ENCODE peak calls at places on chromosome 3, in nine cellular contexts. One of them, this sample, is unnamed. For H3K27me3, the result is how much of the 10 kb centered on the place peaks cover.

GRCh38 chr3:156666073-156666472 is 8.3 kb upstream of the TIPARP start:
- DNase-seq in lung: no peak
- DNase-seq in sigmoid colon: no peak
- DNase-seq in breast epithelium: no peak
- DNase-seq in CD4-positive, CD25-positive, alpha-beta regulatory T cell: no peak
- DNase-seq in Peyer's patch: no peak
- DNase-seq in fibroblast of lung: no peak
- DNase-seq in HL-60: no peak
- DNase-seq in SJSA1: no peak
- DNase-seq in this sample: no peak

GRCh38 chr3:197520311-197521276 is 35.2 kb downstream of the BDH1 start:
- DNase-seq in Peyer's patch: peak
- DNase-seq in HL-60: no peak
- DNase-seq in SJSA1: no peak
- DNase-seq in fibroblast of lung: peak
- DNase-seq in sigmoid colon: no peak
- DNase-seq in lung: peak
- DNase-seq in breast epithelium: no peak
- DNase-seq in CD4-positive, CD25-positive, alpha-beta regulatory T cell: no peak
- DNase-seq in this sample: no peak

GRCh38 chr3:10974746-10975375 is 17.7 kb upstream of the SLC6A1 start:
- DNase-seq in sigmoid colon: no peak
- DNase-seq in SJSA1: no peak
- DNase-seq in HL-60: no peak
- DNase-seq in lung: no peak
- DNase-seq in fibroblast of lung: no peak
- DNase-seq in breast epithelium: no peak
- DNase-seq in CD4-positive, CD25-positive, alpha-beta regulatory T cell: no peak
- DNase-seq in Peyer's patch: no peak
- DNase-seq in this sample: no peak

GRCh38 chr3:128496602-128497304 is 3.8 kb upstream of the GATA2 start:
- DNase-seq in HL-60: no peak
- DNase-seq in breast epithelium: no peak
- DNase-seq in fibroblast of lung: peak
- DNase-seq in sigmoid colon: peak
- DNase-seq in CD4-positive, CD25-positive, alpha-beta regulatory T cell: no peak
- DNase-seq in Peyer's patch: no peak
- DNase-seq in lung: no peak
- DNase-seq in SJSA1: no peak
- DNase-seq in this sample: no peak

GRCh38 chr3:42732829-42733459 is 30.3 kb upstream of the HHATL start:
- DNase-seq in CD4-positive, CD25-positive, alpha-beta regulatory T cell: no peak
- DNase-seq in Peyer's patch: no peak
- DNase-seq in breast epithelium: peak
- DNase-seq in HL-60: no peak
- DNase-seq in fibroblast of lung: no peak
- DNase-seq in SJSA1: peak
- DNase-seq in sigmoid colon: peak
- DNase-seq in lung: no peak
- DNase-seq in this sample: no peak

GRCh38 chr3:105868450-105868744 is 415 bp downstream of the CBLB start:
- DNase-seq in HL-60: no peak
- DNase-seq in CD4-positive, CD25-positive, alpha-beta regulatory T cell: no peak
- DNase-seq in breast epithelium: peak
- DNase-seq in sigmoid colon: peak
- DNase-seq in SJSA1: peak
- DNase-seq in lung: peak
- DNase-seq in Peyer's patch: peak
- DNase-seq in fibroblast of lung: peak
- DNase-seq in this sample: peak

GRCh38 chr3:63015614-63016016 is 140.4 kb upstream of the CADPS start:
- DNase-seq in fibroblast of lung: peak
- DNase-seq in breast epithelium: no peak
- DNase-seq in Peyer's patch: no peak
- DNase-seq in lung: no peak
- DNase-seq in sigmoid colon: no peak
- DNase-seq in HL-60: no peak
- DNase-seq in SJSA1: no peak
- DNase-seq in CD4-positive, CD25-positive, alpha-beta regulatory T cell: no peak
- DNase-seq in this sample: no peak

GRCh38 chr3:69853033-69853432 is 113.8 kb downstream of the MITF start:
- DNase-seq in Peyer's patch: no peak
- DNase-seq in HL-60: no peak
- DNase-seq in SJSA1: no peak
- DNase-seq in sigmoid colon: no peak
- DNase-seq in breast epithelium: no peak
- DNase-seq in fibroblast of lung: no peak
- DNase-seq in lung: no peak
- DNase-seq in CD4-positive, CD25-positive, alpha-beta regulatory T cell: no peak
- DNase-seq in this sample: no peak

GRCh38 chr3:113156816-113157333 is 54.5 kb upstream of the BOC start:
- DNase-seq in SJSA1: no peak
- DNase-seq in lung: no peak
- DNase-seq in fibroblast of lung: peak
- DNase-seq in Peyer's patch: no peak
- DNase-seq in sigmoid colon: no peak
- DNase-seq in breast epithelium: no peak
- DNase-seq in CD4-positive, CD25-positive, alpha-beta regulatory T cell: no peak
- DNase-seq in HL-60: no peak
- DNase-seq in this sample: no peak

GRCh38 chr3:139198929-139199328 is 144.9 kb upstream of the MRPS22 start:
- DNase-seq in lung: no peak
- DNase-seq in CD4-positive, CD25-positive, alpha-beta regulatory T cell: no peak
- DNase-seq in Peyer's patch: no peak
- DNase-seq in sigmoid colon: no peak
- DNase-seq in breast epithelium: no peak
- DNase-seq in SJSA1: no peak
- DNase-seq in fibroblast of lung: no peak
- DNase-seq in HL-60: no peak
- DNase-seq in this sample: no peak

GRCh38 chr3:183769453-183769852 is 55.9 kb downstream of the MAP6D1 start:
- DNase-seq in Peyer's patch: no peak
- DNase-seq in SJSA1: no peak
- DNase-seq in CD4-positive, CD25-positive, alpha-beta regulatory T cell: no peak
- DNase-seq in sigmoid colon: no peak
- DNase-seq in breast epithelium: no peak
- DNase-seq in lung: no peak
- DNase-seq in fibroblast of lung: no peak
- DNase-seq in HL-60: no peak
- DNase-seq in this sample: no peak

GRCh38 chr3:29186131-29186599 is 94.7 kb upstream of the RBMS3 start:
- DNase-seq in lung: no peak
- DNase-seq in breast epithelium: no peak
- DNase-seq in CD4-positive, CD25-positive, alpha-beta regulatory T cell: no peak
- DNase-seq in SJSA1: no peak
- DNase-seq in fibroblast of lung: peak
- DNase-seq in HL-60: no peak
- DNase-seq in sigmoid colon: no peak
- DNase-seq in Peyer's patch: no peak
- DNase-seq in this sample: no peak

GRCh38 chr3:150236683-150237082 is 171.4 kb upstream of the TSC22D2 start:
- DNase-seq in CD4-positive, CD25-positive, alpha-beta regulatory T cell: no peak
- DNase-seq in fibroblast of lung: peak
- DNase-seq in sigmoid colon: no peak
- DNase-seq in breast epithelium: no peak
- DNase-seq in lung: no peak
- DNase-seq in SJSA1: no peak
- DNase-seq in HL-60: no peak
- DNase-seq in Peyer's patch: no peak
- DNase-seq in this sample: no peak

DNA sequence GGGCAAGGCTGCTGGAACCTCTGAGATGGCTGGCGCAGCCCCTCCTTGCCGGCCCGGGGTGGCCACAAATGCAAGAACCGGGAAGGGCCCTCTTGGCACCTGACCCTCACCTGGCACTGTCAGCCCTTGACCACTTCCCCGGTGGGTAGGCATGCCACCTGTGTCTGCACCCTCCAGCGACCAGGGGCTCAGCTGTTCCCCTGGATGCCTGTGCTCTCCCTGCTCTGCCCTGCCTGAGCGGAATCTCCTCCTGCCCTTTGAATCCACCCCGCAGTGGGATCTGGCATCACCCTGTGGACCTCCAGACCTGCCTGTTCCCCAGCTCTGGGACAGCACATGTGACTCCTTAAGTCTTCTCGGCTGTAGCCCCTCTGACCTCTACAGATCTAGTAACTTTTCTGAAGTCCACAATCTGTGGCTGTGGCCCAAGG is 26.1 kb upstream of the FGD5 start:
- DNase-seq in Peyer's patch: peak
- DNase-seq in HL-60: no peak
- DNase-seq in breast epithelium: no peak
- DNase-seq in sigmoid colon: peak
- DNase-seq in CD4-positive, CD25-positive, alpha-beta regulatory T cell: no peak
- DNase-seq in lung: no peak
- DNase-seq in SJSA1: no peak
- DNase-seq in fibroblast of lung: no peak
- DNase-seq in this sample: no peak
- H3K27me3 ChIP-seq in Peyer's patch: under half
- H3K27me3 ChIP-seq in HL-60: under half
- H3K27me3 ChIP-seq in breast epithelium: under half
- H3K27me3 ChIP-seq in sigmoid colon: under half
- H3K27me3 ChIP-seq in CD4-positive, CD25-positive, alpha-beta regulatory T cell: under half
- H3K27me3 ChIP-seq in lung: under half
- H3K27me3 ChIP-seq in SJSA1: under half
- H3K27me3 ChIP-seq in fibroblast of lung: under half
- H3K27me3 ChIP-seq in this sample: under half

DNA sequence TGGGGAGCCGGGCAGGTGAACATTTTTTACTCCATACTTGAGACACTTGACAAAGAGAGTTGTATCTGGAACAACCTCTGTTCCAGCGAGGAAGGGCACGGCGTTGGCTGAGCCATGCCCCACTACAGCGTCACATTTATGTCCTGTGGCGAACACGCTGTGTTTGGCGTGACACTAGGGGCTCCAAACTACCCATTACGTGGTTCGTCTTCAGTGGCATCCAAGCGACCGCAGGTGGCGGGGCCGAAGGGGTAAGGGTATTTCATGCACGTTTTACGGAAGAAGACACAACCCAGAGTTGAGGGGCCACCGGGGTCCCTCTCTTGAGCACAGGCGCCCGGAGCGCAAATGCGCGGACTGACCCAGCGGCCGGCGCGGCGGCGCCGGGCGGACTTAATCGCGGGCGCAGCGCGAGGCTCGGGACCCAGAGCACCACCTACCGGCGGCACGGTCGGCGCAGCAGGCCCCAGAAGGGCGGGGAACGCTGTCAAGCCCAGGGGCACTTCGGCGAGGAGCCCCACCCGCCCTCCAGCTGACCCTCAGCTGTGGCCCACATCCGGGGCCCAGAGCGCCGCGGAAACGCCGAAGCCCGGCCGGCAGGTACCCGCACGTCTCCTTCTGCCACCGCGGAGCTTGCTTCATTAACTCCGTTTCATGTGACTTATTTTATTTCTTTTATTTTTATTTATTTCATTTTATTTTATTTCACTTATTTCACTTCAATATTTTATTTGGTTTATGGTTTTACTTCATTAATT is 36.4 kb upstream of the TRIM71 start:
- DNase-seq in lung: peak
- DNase-seq in fibroblast of lung: peak
- DNase-seq in Peyer's patch: peak
- DNase-seq in breast epithelium: peak
- DNase-seq in sigmoid colon: peak
- DNase-seq in CD4-positive, CD25-positive, alpha-beta regulatory T cell: peak
- DNase-seq in SJSA1: peak
- DNase-seq in HL-60: peak
- DNase-seq in this sample: peak
- H3K27ac ChIP-seq in lung: peak
- H3K27ac ChIP-seq in fibroblast of lung: no peak
- H3K27ac ChIP-seq in Peyer's patch: no peak
- H3K27ac ChIP-seq in breast epithelium: no peak
- H3K27ac ChIP-seq in sigmoid colon: no peak
- H3K27ac ChIP-seq in CD4-positive, CD25-positive, alpha-beta regulatory T cell: no peak
- H3K27ac ChIP-seq in SJSA1: peak
- H3K27ac ChIP-seq in HL-60: no peak
- H3K27ac ChIP-seq in this sample: no peak

DNA sequence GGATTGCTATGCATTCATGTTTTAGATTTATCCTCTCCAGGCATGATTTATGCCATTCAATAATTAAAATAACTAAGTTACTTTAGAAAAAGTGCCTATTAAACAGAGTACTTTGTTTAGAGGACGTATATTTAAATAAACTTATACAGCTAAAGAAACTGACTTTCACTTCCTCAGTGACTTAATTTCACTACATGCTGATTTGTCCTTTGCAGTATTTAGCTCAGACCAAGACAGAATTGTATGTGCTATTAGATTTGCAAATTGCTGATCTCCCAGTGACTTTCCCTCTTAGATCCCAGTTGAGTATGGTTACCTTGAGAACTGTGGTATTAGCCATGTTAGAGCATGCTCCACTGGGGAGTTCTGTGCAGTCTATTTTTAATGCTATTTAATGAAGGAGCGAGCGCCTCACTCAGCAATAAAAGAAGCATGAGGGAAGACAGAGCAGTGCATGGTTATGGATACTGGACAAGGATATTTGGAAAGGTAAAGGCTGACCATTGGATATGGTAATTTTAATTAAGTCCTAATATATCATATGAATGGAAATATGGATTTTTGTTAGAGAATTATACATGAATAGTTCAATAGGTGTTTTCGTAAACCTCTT is 2.7 kb downstream of the ARPP21 start:
- DNase-seq in CD4-positive, CD25-positive, alpha-beta regulatory T cell: no peak
- DNase-seq in Peyer's patch: no peak
- DNase-seq in sigmoid colon: no peak
- DNase-seq in lung: no peak
- DNase-seq in fibroblast of lung: no peak
- DNase-seq in breast epithelium: no peak
- DNase-seq in SJSA1: no peak
- DNase-seq in HL-60: no peak
- DNase-seq in this sample: no peak
- H3K27me3 ChIP-seq in CD4-positive, CD25-positive, alpha-beta regulatory T cell: under half
- H3K27me3 ChIP-seq in Peyer's patch: under half
- H3K27me3 ChIP-seq in sigmoid colon: under half
- H3K27me3 ChIP-seq in lung: under half
- H3K27me3 ChIP-seq in fibroblast of lung: under half
- H3K27me3 ChIP-seq in breast epithelium: under half
- H3K27me3 ChIP-seq in SJSA1: under half
- H3K27me3 ChIP-seq in HL-60: under half
- H3K27me3 ChIP-seq in this sample: under half

DNA sequence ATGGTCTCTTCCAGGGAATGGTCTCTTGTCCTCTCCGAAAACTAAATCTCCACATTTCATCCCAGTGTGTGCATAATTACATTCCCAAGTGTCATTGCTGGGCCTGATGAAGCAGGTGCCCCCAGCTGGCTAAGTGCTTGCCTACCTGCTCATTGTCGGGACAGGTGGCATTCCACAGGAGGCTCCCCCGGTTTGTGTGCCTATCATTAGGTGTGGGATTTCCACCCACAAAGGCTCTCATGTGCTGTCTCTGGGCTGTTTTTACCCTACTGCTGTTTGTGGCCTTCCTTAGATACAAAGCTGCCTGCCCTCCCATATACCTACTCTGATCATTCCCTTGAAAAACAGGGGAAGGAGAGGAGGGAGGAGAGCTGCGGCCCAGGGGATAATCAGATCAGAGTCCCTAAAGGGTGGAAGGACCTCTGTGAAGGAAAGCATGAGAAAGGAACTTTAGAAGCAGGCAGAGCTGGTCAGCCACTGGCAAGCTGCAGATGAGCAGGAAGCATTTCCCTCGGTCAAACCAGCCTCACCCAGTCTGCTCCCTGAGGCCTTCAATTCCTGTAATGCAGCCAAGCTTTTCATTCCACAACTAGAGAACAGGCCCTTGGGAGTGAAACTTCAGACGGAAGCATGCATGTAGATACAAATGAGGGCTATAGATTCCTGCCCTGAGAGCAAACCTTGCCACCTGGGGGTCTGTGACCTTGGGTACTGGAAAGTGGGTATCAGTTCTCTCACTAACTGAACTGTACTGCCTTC is 60.7 kb upstream of the HEG1 start:
- DNase-seq in lung: no peak
- DNase-seq in Peyer's patch: no peak
- DNase-seq in HL-60: no peak
- DNase-seq in SJSA1: no peak
- DNase-seq in CD4-positive, CD25-positive, alpha-beta regulatory T cell: no peak
- DNase-seq in sigmoid colon: no peak
- DNase-seq in breast epithelium: peak
- DNase-seq in fibroblast of lung: peak
- DNase-seq in this sample: no peak
- H3K27ac ChIP-seq in lung: peak
- H3K27ac ChIP-seq in Peyer's patch: peak
- H3K27ac ChIP-seq in HL-60: no peak
- H3K27ac ChIP-seq in SJSA1: no peak
- H3K27ac ChIP-seq in CD4-positive, CD25-positive, alpha-beta regulatory T cell: no peak
- H3K27ac ChIP-seq in sigmoid colon: peak
- H3K27ac ChIP-seq in breast epithelium: peak
- H3K27ac ChIP-seq in fibroblast of lung: peak
- H3K27ac ChIP-seq in this sample: no peak